ENCODE peak calls at places on chromosomes 13 and 19, in five cellular contexts. P is heart right ventricle, V is tibial nerve, L is astrocyte, C is HCT116. G is an unnamed sample.

GRCh38 chr19:28130066-28130511 is 1082.9 kb downstream of the UQCRFS1 start:
- DNase-seq in V (no peak), C (no peak), P (no peak), L (no peak), G (no peak)

GRCh38 chr19:34109596-34109995 is 62.7 kb upstream of the LSM14A start:
- DNase-seq in C (no peak), L (no peak), P (no peak), V (no peak), G (no peak)

GRCh38 chr19:6048348-6048747 is 62.0 kb downstream of the RFX2 start:
- DNase-seq in C (no peak), P (no peak), L (no peak), V (no peak), G (no peak)

GRCh38 chr13:66218583-66218982 is 1011.6 kb downstream of the PCDH9 start:
- DNase-seq in V (no peak), P (no peak), C (no peak), L (no peak), G (no peak)

GRCh38 chr19:13150919-13151604 is 851 bp downstream of the IER2 start:
- DNase-seq in L (no peak), P (peak; percentile 53), V (no peak), C (no peak), G (no peak)

GRCh38 chr19:10654610-10655456 is 687 bp downstream of the ILF3 start:
- DNase-seq in C (no peak), P (peak; percentile 51), V (no peak), L (no peak), G (no peak)

GRCh38 chr13:101343128-101343787 is 73.0 kb downstream of the NALCN start:
- DNase-seq in V (no peak), L (peak; percentile 12), P (no peak), C (no peak), G (no peak)

GRCh38 chr19:34482380-34483250 is 1.1 kb downstream of the WTIP start:
- DNase-seq in C (no peak), L (peak; percentile 46), V (no peak), P (no peak), G (no peak)

GRCh38 chr13:114128624-114129522 is 3.5 kb downstream of the RASA3 start:
- DNase-seq in C (peak; percentile 72), L (peak; percentile 95), V (peak; percentile 55), P (peak; percentile 84), G (no peak)

GRCh38 chr19:1251233-1251502 is 2.8 kb downstream of the MIDN start:
- DNase-seq in C (no peak), P (peak; percentile 86), L (no peak), V (peak; percentile 65), G (peak; percentile 50)

GRCh38 chr13:71828117-71828516 is 38.9 kb downstream of the DACH1 start:
- DNase-seq in L (no peak), C (no peak), V (no peak), P (no peak), G (no peak)

GRCh38 chr19:12937243-12938053 is 961 bp upstream of the CALR start:
- DNase-seq in V (peak; percentile 45), P (no peak), L (no peak), C (no peak), G (no peak)

GRCh38 chr13:51243832-51244231 is 21.6 kb downstream of the FAM124A start:
- DNase-seq in V (no peak), L (no peak), P (no peak), C (no peak), G (no peak)

GRCh38 chr19:10009269-10009665 is 1.0 kb downstream of the COL5A3 start:
- DNase-seq in C (no peak), V (peak; percentile 44), L (peak; percentile 57), P (peak; percentile 84), G (no peak)

GRCh38 chr13:78239681-78240080 is 321.1 kb upstream of the EDNRB start:
- DNase-seq in V (no peak), P (no peak), L (no peak), C (no peak), G (no peak)

GRCh38 chr19:55094456-55095259 is 19.0 kb downstream of the EPS8L1 start:
- DNase-seq in P (no peak), V (no peak), L (no peak), C (no peak), G (no peak)

GRCh38 chr13:30690282-30691188 is 44.8 kb upstream of the ALOX5AP start:
- DNase-seq in L (peak; percentile 93), V (peak; percentile 59), C (no peak), P (peak; percentile 42), G (peak; percentile 84)

DNA sequence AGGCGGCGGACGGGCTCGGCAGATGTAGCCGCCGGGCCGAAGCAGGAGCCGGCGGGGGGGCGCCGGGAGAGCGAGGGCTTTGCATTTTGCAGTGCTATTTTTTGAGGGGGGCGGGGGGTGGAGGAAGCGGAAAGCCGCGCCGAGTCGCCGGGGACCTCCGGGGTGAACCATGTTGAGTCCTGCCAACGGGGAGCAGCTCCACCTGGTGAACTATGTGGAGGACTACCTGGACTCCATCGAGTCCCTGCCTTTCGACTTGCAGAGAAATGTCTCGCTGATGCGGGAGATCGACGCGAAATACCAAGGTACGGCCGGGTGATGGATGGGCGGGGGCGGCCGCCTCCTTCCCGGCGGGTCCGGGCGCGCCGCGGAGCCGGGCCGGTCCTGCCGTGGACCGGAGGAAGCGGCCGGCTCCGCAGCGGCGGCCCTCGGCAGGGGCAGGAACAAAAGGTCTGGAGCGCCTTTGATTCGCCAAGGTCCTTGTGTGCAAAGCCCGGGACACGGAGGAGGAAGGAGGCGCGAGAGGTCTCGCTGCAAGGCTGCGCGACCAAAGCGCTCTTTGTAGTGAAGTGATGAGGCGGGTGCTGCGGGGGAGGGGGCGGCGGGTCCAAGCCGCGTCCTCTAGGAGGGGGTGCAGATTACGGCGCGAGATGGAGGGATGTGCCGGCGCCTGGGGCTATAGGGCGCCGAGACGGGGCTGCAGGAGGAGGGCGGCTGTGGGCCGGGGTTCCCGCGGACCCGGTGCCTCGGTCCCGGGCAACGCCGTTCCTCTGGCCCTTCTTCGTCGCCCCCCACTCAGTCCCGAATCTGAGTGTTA is 689 bp downstream of the ING1 start:
- DNase-seq in L (no peak), V (peak; percentile 31), P (peak; percentile 61), C (no peak), G (peak; percentile 11)
- TF ChIP-seq CTCF in L (no peak), V (no peak), P (no peak), C (no peak), G (peak; percentile 40)

GRCh38 chr13:21691500-21691899 is 20.6 kb downstream of the FGF9 start:
- DNase-seq in V (no peak), P (no peak), L (no peak), C (no peak), G (no peak)

GRCh38 chr13:21695536-21695935 is 24.7 kb downstream of the FGF9 start:
- DNase-seq in L (no peak), C (no peak), P (no peak), V (no peak), G (no peak)

GRCh38 chr13:21691928-21692327 is 21.1 kb downstream of the FGF9 start:
- DNase-seq in V (no peak), L (no peak), P (no peak), C (no peak), G (no peak)

GRCh38 chr13:21696865-21697448 is 26.1 kb downstream of the FGF9 start:
- DNase-seq in P (no peak), C (no peak), L (no peak), V (no peak), G (no peak)

DNA sequence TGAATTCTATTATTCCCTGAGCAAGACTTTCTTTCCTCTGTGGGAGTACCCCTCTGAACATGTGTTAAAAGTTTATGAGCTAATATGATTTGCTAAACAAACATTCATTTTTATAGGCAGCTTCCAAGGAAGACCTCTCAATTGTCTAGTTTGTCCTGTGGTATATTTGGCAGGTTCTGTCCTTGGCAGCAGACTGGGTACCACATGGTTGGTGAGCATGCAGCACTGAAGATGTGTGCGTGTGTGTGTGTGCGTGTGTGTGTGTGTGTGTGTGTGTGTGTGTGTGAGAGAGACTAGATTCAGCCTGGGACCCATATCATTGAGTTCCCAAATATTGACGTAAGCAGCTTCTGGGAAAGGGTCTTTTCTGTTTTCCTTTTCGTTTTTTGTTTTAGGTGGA is 24.0 kb downstream of the FGF9 start:
- DNase-seq in P (peak; percentile 73), V (no peak), C (no peak), L (no peak), G (no peak)
- H3K4me1 ChIP-seq in P (peaks cover 2% of the 10 kb centered on the region), V (no peaks in the 10 kb centered on the region), C (no peaks in the 10 kb centered on the region), L (no peaks in the 10 kb centered on the region), G (no peaks in the 10 kb centered on the region)

GRCh38 chr13:42017264-42017663 is 31.2 kb upstream of the DGKH start:
- DNase-seq in C (no peak), P (no peak), L (no peak), V (no peak), G (no peak)

GRCh38 chr13:42014119-42014518 is 34.3 kb upstream of the DGKH start:
- DNase-seq in P (no peak), L (no peak), V (no peak), C (no peak), G (no peak)

GRCh38 chr13:42007844-42008243 is 40.6 kb upstream of the DGKH start:
- DNase-seq in C (no peak), L (peak; percentile 93), P (no peak), V (no peak), G (no peak)

GRCh38 chr13:42009057-42009456 is 39.4 kb upstream of the DGKH start:
- DNase-seq in V (no peak), P (no peak), C (no peak), L (no peak), G (no peak)

DNA sequence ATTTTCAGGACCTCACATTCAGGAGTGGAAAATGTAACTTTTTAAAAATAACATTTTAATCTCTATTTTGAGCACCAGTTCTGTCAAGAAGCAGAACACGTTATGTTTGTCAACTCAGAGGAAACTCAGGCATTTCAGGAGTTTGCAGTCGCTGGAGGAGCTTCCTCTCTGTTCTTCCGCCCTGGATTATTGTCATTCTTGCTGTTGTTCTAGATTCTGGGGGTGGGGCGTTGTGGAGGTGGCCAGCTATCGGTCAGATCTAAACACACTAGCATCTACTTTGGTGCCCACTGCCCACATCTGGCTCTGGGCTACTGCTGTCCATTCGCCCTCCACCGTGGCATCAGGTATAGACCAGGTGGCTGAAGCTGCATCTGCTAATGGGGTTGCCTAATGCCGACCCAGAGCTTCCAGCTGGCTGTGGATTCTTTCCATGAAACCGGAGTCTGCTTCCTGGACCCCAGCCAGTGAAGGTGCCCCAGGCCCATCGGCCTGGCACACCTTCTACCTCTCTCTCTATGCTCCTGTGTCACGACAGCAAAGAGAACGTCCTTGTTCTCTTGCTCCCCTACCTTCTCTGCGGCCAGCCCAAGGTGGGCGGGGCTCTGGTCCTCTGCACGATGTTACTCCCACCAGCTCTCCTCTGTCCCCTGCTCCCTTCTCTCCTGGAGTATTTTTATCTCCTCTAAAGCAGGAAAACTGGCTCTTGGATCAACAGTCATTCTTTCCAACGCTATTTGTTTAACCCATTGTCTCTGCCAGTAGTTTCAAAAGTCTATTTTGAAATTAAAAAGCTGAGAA is 36.6 kb upstream of the DGKH start:
- DNase-seq in P (no peak), V (no peak), L (no peak), C (no peak), G (no peak)
- TF ChIP-seq CTCF in P (no peak), V (no peak), L (no peak), C (no peak), G (no peak)

GRCh38 chr19:15397236-15397635 is 17.6 kb upstream of the AKAP8 start:
- DNase-seq in V (no peak), L (no peak), P (no peak), C (no peak), G (no peak)

GRCh38 chr19:15390814-15391213 is 11.2 kb upstream of the AKAP8 start:
- DNase-seq in V (no peak), C (no peak), L (no peak), P (no peak), G (no peak)

GRCh38 chr19:15394426-15394825 is 14.8 kb upstream of the AKAP8 start:
- DNase-seq in C (no peak), L (no peak), P (no peak), V (no peak), G (no peak)

GRCh38 chr19:15396436-15396835 is 16.8 kb upstream of the AKAP8 start:
- DNase-seq in V (no peak), P (no peak), L (no peak), C (no peak), G (no peak)

GRCh38 chr19:15393963-15394362 is 14.4 kb upstream of the AKAP8 start:
- DNase-seq in C (no peak), V (no peak), L (no peak), P (no peak), G (no peak)
- H3K4me1 ChIP-seq in C (no peaks in the 10 kb centered on the region), V (no peaks in the 10 kb centered on the region), L (no peaks in the 10 kb centered on the region), P (peaks cover 4% of the 10 kb centered on the region), G (no peaks in the 10 kb centered on the region)